ENCODE peak calls at places on chromosomes 13 and 19, in five cellular contexts. A is heart left ventricle, Z is esophagus muscularis mucosa, U is right lobe of liver, H is uterus. J is an unnamed sample.

GRCh38 chr13:53015044-53015443 is 13.6 kb upstream of the OLFM4 start:
- DNase-seq in A (no peak), Z (no peak), H (no peak), U (no peak), J (no peak)

GRCh38 chr13:32622827-32623226 is 36.6 kb downstream of the PDS5B start:
- DNase-seq in Z (no peak), U (no peak), A (no peak), H (no peak), J (no peak)

GRCh38 chr13:31094331-31095015 is 67.2 kb downstream of the HSPH1 start:
- DNase-seq in U (no peak), A (no peak), Z (no peak), H (no peak), J (no peak)

GRCh38 chr13:95496485-95496884 is 56.0 kb upstream of the CLDN10 start:
- DNase-seq in A (no peak), U (no peak), Z (peak; percentile 79), H (no peak), J (no peak)

GRCh38 chr13:105598551-105598950 is 936.9 kb downstream of the EFNB2 start:
- DNase-seq in H (no peak), A (no peak), U (no peak), Z (no peak), J (no peak)

GRCh38 chr13:109778102-109778542 is 8.3 kb downstream of the IRS2 start:
- DNase-seq in U (no peak), A (no peak), H (no peak), Z (peak; percentile 64), J (no peak)

GRCh38 chr13:51557875-51558604 is 26.2 kb upstream of the WDFY2 start:
- DNase-seq in H (peak; percentile 40), A (no peak), Z (no peak), U (no peak), J (no peak)

GRCh38 chr13:93861818-93862217 is 617.7 kb downstream of the DCT start:
- DNase-seq in A (peak; percentile 35), U (no peak), Z (no peak), H (no peak), J (no peak)

GRCh38 chr13:77359171-77359570 is 32.3 kb upstream of the MYCBP2 start:
- DNase-seq in U (no peak), Z (no peak), A (no peak), H (no peak), J (no peak)

GRCh38 chr13:99894835-99895427 is 76.6 kb downstream of the ZIC5 start:
- DNase-seq in A (no peak), U (no peak), Z (no peak), H (no peak), J (no peak)

GRCh38 chr19:799076-799881 is 2.0 kb downstream of the PTBP1 start:
- DNase-seq in A (no peak), H (no peak), Z (no peak), U (peak; percentile 55), J (no peak)

GRCh38 chr19:798415-799075 is 1.3 kb downstream of the PTBP1 start:
- DNase-seq in H (no peak), U (peak; percentile 89), Z (no peak), A (no peak), J (no peak)

GRCh38 chr19:796692-797527 is at the start of gene PTBP1:
- DNase-seq in H (peak; percentile 100), U (peak; percentile 100), A (peak; percentile 100), Z (peak; percentile 100), J (peak; percentile 100)

GRCh38 chr19:795691-796581 is 1.3 kb upstream of the PTBP1 start:
- DNase-seq in U (no peak), Z (no peak), H (no peak), A (no peak), J (no peak)

GRCh38 chr19:797528-798414 is 519 bp downstream of the PTBP1 start:
- DNase-seq in Z (no peak), H (peak; percentile 86), A (peak; percentile 93), U (peak; percentile 93), J (peak; percentile 87)
- H3K4me1 ChIP-seq in Z (peaks cover 63% of the 10 kb centered on the region), H (peaks cover 30% of the 10 kb centered on the region), A (peaks cover 58% of the 10 kb centered on the region), U (peaks cover 9% of the 10 kb centered on the region), J (peaks cover 41% of the 10 kb centered on the region)

GRCh38 chr13:114129649-114130062 is 2.8 kb downstream of the RASA3 start:
- DNase-seq in U (no peak), Z (no peak), H (no peak), A (no peak), J (no peak)

GRCh38 chr13:114130708-114131580 is 1.5 kb downstream of the RASA3 start:
- DNase-seq in Z (no peak), H (peak; percentile 51), U (no peak), A (peak; percentile 67), J (no peak)

GRCh38 chr13:114130131-114130707 is 2.2 kb downstream of the RASA3 start:
- DNase-seq in H (no peak), Z (no peak), U (peak; percentile 71), A (no peak), J (no peak)

GRCh38 chr13:114132419-114133121 is at the start of gene RASA3:
- DNase-seq in Z (no peak), U (peak; percentile 85), H (peak; percentile 69), A (peak; percentile 85), J (peak; percentile 64)

DNA sequence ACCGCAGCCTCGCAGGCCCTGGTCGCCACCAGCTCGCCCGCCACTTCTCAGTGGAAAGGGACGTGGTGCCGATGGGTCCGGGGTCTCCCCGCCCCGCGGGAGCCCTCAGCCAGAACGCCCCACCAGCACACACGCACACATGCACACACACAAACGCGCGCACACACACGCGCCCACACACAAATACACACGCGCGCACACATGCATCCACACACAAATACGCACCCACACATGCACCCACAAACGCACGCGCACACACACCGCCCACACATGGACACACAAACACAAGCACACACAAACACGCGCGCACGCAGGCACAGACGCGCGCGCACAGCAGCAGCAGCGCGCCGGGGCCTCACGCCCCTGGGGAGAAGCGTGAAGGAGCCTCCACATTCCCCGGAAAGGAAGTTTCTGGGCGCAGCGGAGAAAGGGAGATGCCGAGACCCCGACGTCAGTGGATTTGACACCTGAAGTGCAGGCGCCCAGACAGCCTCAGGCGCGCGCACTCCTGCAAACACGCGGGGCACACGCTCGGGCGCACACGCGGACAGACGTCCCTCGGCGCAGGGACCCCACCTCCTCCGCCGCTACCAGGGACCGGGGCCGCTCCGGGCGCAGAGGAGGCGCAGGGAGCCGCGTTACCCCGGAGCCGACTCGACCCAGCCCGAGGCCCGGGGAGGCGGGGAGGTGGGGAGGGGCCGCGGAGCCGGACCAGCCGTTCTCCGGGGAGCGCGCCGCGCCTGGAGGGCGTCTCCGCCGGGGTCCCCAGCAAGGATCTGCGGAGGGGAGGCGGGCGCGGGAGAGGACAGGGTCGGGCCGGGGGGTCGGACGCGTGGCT is 623 bp downstream of the RASA3 start:
- DNase-seq in H (no peak), A (peak; percentile 39), Z (no peak), U (no peak), J (no peak)
- TF ChIP-seq POLR2A in H (no peak), A (no peak), Z (no peak), U (no peak), J (no peak)

GRCh38 chr19:51125421-51126075 is 842 bp downstream of the SIGLEC9 start:
- DNase-seq in Z (no peak), H (no peak), A (no peak), U (peak; percentile 45), J (no peak)
- H3K4me1 ChIP-seq in Z (peaks cover 6% of the 10 kb centered on the region), H (no peaks in the 10 kb centered on the region), A (peaks cover 88% of the 10 kb centered on the region), U (no peaks in the 10 kb centered on the region), J (peaks cover 23% of the 10 kb centered on the region)

DNA sequence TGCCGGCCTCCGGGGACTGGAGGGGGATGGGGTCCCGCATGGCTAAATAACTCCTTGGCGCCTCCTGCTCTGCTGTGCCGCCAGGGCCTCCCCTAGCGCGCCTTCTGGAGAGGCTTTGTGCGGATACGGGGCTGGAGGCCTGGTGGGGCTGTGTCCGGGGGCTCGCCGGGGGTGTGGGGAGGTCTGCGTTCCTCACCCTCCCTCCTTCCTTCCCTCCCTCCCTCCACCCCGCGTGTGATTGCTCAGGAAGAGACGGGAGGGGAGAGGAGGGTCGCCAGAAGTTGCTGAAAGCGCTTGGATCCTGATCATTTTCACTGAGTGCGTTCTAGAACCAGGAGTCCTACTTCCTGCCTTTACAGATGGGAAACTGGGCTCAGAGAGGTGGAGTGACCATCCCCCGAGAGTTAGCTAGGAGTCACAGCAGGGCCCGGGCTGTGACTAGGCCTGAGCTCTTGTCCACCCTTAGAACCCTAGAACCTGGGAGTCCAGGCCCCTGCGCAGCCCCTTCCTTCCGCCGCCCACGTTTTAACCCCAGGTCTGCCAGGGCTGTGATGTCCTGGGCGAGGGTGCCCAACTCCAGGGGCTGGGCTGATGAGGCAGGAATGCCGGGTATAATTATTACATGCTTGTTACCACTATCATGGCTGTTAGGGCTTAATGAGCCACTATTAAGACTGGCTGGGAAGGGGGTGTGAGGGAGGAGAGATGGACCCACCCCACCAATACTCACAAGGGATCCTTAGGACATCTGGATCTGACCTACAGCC is 782 bp upstream of the JUND start:
- DNase-seq in A (no peak), Z (peak; percentile 98), U (no peak), H (no peak), J (no peak)
- TF ChIP-seq POLR2A in A (peak; percentile 34), Z (peak; percentile 66), U (no peak), H (no peak), J (peak; percentile 70)

GRCh38 chr13:27270594-27271520 is at the start of gene RASL11A:
- DNase-seq in H (peak; percentile 86), A (peak; percentile 88), Z (peak; percentile 93), U (peak; percentile 93), J (peak; percentile 82)
- H3K4me1 ChIP-seq in H (no peaks in the 10 kb centered on the region), A (peaks cover 39% of the 10 kb centered on the region), Z (peaks cover 70% of the 10 kb centered on the region), U (no peaks in the 10 kb centered on the region), J (peaks cover 14% of the 10 kb centered on the region)

GRCh38 chr13:40446365-40446764 is 220.1 kb downstream of the FOXO1 start:
- DNase-seq in H (no peak), U (no peak), A (no peak), Z (no peak), J (no peak)

GRCh38 chr13:40442191-40442590 is 224.2 kb downstream of the FOXO1 start:
- DNase-seq in Z (no peak), H (no peak), A (peak; percentile 76), U (no peak), J (no peak)

GRCh38 chr13:40442826-40443225 is 223.6 kb downstream of the FOXO1 start:
- DNase-seq in U (no peak), Z (no peak), H (no peak), A (no peak), J (no peak)

GRCh38 chr13:40445557-40445990 is 220.9 kb downstream of the FOXO1 start:
- DNase-seq in Z (no peak), H (peak; percentile 41), U (no peak), A (peak; percentile 75), J (no peak)

DNA sequence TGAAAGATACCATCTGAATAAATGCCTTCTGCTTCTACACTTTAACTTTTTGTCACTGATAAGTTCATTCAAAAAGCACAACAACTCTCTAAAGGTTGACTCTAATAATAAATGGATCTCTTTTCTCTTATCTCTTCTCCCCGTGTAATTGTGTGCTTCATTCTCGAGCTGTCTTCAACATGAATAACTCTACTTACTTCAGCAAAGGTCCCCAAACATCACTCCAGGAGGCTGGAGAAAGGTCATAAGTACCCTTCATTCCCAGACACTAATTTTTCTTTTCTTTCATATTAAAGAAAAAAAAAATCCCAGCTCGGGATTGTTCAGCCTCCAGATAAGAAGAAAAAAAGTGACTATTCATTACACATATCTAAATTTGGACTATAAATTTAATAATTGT is 222.2 kb downstream of the FOXO1 start:
- DNase-seq in A (no peak), Z (no peak), U (no peak), H (no peak), J (no peak)
- TF ChIP-seq POLR2A in A (no peak), Z (no peak), U (no peak), H (no peak), J (no peak)